ENCODE peak calls at places on chromosomes 7 and 10, in nine cellular contexts. V, U, I, E, Z, K, J, Q and B are unnamed samples. For H3K4me1, the result is how much of the 10 kb centered on the place peaks cover.

GRCh38 chr10:86068532-86069337 is 297.9 kb downstream of the GRID1 start:
- DNase-seq in J (no peak), I (no peak), Z (no peak), E (no peak), Q (peak), V (peak), K (no peak), U (peak), B (peak)

GRCh38 chr10:103967433-103968142 is 648 bp downstream of the SLK start:
- DNase-seq in U (no peak), I (no peak), E (peak), J (peak), Q (no peak), K (peak), Z (peak), V (no peak), B (no peak)

GRCh38 chr7:121994625-121995410 is 121.9 kb downstream of the PTPRZ1 start:
- DNase-seq in Q (no peak), K (peak), I (peak), V (peak), E (peak), Z (peak), U (peak), J (peak), B (no peak)

GRCh38 chr7:45627691-45628456 is 53.7 kb downstream of the ADCY1 start:
- DNase-seq in I (no peak), K (no peak), E (no peak), V (no peak), Z (no peak), J (no peak), U (no peak), Q (no peak), B (no peak)

GRCh38 chr7:83876593-83876992 is 227.7 kb upstream of the SEMA3E start:
- DNase-seq in I (no peak), U (no peak), E (no peak), Q (no peak), J (no peak), K (no peak), V (no peak), Z (no peak), B (no peak)

GRCh38 chr7:23357190-23358093 is 58.3 kb downstream of the MALSU1 start:
- DNase-seq in Z (peak), I (peak), U (no peak), K (peak), Q (no peak), J (no peak), V (peak), E (no peak), B (no peak)

GRCh38 chr7:107501593-107501992 is 31.7 kb downstream of the GPR22 start:
- DNase-seq in I (peak), U (no peak), Q (no peak), V (peak), K (peak), J (peak), E (peak), Z (peak), B (no peak)

GRCh38 chr10:131585761-131586160 is 274.2 kb upstream of the TCERG1L start:
- DNase-seq in K (no peak), V (no peak), Z (no peak), J (no peak), U (no peak), E (no peak), I (no peak), Q (no peak), B (peak)

GRCh38 chr7:120724448-120724847 is 133.5 kb downstream of the TSPAN12 start:
- DNase-seq in U (no peak), Z (no peak), J (no peak), E (no peak), Q (no peak), K (no peak), I (no peak), V (no peak), B (no peak)

GRCh38 chr7:157618091-157618726 is 281.4 kb downstream of the DNAJB6 start:
- DNase-seq in Q (no peak), E (no peak), U (no peak), Z (no peak), I (no peak), J (no peak), V (no peak), K (no peak), B (no peak)

GRCh38 chr7:94908204-94909022 is 1.0 kb downstream of the PPP1R9A start:
- DNase-seq in K (peak), I (peak), E (peak), Z (peak), V (no peak), J (peak), U (peak), Q (peak), B (no peak)

GRCh38 chr10:115654961-115655360 is 561.8 kb downstream of the ATRNL1 start:
- DNase-seq in Q (no peak), J (no peak), Z (no peak), I (no peak), U (no peak), K (no peak), V (no peak), E (no peak), B (no peak)

GRCh38 chr7:50657341-50657873 is 92.2 kb upstream of the DDC start:
- DNase-seq in Q (peak), J (no peak), K (peak), Z (no peak), E (peak), I (no peak), V (no peak), U (no peak), B (no peak)

GRCh38 chr7:110090113-110090820 is 1000.7 kb upstream of the LRRN3 start:
- DNase-seq in V (peak), U (no peak), Z (peak), J (no peak), E (no peak), K (peak), I (peak), Q (no peak), B (no peak)

GRCh38 chr10:17781856-17782255 is 27.3 kb upstream of the MRC1 start:
- DNase-seq in J (no peak), U (no peak), Q (no peak), V (no peak), I (no peak), Z (peak), E (no peak), K (no peak), B (no peak)

GRCh38 chr10:38127812-38128211 is 33.7 kb downstream of the ZNF37A start:
- DNase-seq in V (no peak), Q (no peak), E (no peak), U (no peak), Z (no peak), K (no peak), J (no peak), I (no peak), B (no peak)

GRCh38 chr7:30268666-30269065 is 15.7 kb upstream of the ZNRF2 start:
- DNase-seq in E (no peak), Z (no peak), J (no peak), V (no peak), Q (no peak), U (no peak), I (no peak), K (no peak), B (no peak)

GRCh38 chr7:1558181-1558811 is 2.3 kb upstream of the TMEM184A start:
- DNase-seq in I (no peak), Z (peak), E (no peak), Q (no peak), J (peak), K (peak), V (no peak), U (no peak), B (no peak)

GRCh38 chr10:43867667-43868361 is 219.1 kb upstream of the ZNF32 start:
- DNase-seq in Z (no peak), K (peak), J (no peak), E (no peak), Q (no peak), V (no peak), U (no peak), I (no peak), B (peak)

GRCh38 chr10:132849546-132850031 is 63.6 kb upstream of the NKX6-2 start:
- DNase-seq in K (no peak), Q (peak), J (no peak), V (no peak), Z (no peak), I (no peak), U (peak), E (no peak), B (no peak)

GRCh38 chr7:36011588-36011965 is 141.5 kb upstream of the EEPD1 start:
- DNase-seq in J (no peak), E (no peak), Z (peak), K (no peak), V (no peak), I (no peak), U (no peak), Q (no peak), B (peak)

GRCh38 chr10:117137031-117137910 is 799 bp downstream of the VAX1 start:
- DNase-seq in E (no peak), Z (peak), K (peak), Q (no peak), U (no peak), I (no peak), V (no peak), J (peak), B (peak)

DNA sequence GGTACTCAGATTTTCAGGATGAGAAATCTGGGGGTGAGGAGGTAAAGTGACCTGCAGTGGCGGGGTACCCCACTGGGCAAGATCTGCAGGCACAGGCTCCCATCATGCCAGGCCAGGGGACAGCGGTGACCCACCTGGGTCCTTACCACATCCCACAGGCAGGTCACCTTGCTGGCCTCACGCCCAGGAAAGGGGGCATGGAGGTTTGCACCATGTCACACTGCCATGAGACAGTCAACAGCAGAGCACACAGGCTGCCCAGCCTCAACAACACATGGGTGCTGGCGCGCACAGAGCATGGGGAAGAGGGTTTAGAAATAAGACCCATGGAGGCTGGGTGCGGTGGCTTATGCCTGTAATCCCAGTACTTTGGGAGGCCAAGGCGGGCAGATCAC is 914 bp downstream of the PKD1L1 start:
- DNase-seq in J (no peak), Z (no peak), E (no peak), U (no peak), V (no peak), Q (no peak), I (no peak), K (no peak), B (peak)
- H3K4me3 ChIP-seq in J (no peak), Z (no peak), E (no peak), U (no peak), V (no peak), Q (no peak), I (no peak), K (no peak), B (no peak)

DNA sequence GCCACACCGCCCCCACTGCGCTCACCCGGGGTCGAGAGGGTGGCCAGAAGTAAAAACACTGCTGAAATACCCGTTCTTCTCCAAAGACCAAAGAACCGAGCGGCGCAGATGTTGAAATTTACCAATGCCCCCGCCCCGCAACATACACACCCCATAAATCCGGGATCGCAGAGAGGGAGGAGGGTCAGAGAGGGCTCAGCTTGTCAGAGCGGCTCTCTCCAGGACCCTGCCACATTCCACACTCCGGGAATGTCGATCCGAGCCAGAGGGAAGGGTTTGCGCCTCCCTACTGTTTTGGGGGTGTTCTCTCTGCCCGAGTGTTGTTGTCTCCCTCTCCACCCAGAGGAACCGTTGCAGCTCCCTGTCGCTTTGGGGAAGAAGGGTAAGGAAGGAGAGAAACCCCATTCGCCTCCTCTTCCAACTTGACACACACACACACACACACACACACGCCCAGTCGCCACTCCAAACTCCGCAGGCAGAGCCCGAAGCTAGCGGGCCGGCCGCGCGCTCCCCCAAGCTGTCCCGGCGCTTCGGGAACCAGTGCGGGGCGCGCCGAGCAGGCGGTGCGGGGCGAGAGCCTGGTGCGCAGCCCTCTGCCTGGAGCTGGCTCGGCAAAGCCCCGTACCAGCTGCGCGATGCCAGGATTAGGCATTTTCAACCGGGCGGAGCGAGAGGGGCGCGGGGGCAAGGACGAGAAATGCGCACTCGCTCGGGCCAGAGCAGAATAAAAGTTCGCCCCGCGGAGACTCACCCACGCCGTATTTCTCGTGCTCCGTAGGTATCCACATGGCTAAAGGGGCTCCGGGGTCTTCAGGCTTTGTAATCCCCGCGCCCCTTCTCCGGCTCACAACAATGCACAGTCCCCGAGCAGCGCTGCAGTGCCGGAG is 606 bp downstream of the DOCK4 start:
- DNase-seq in U (peak), K (peak), Q (peak), V (peak), E (peak), Z (peak), J (peak), I (peak), B (peak)
- H3K4me1 ChIP-seq in U (under half), K (under half), Q (under half), V (under half), E (under half), Z (under half), J (under half), I (under half), B (under half)

DNA sequence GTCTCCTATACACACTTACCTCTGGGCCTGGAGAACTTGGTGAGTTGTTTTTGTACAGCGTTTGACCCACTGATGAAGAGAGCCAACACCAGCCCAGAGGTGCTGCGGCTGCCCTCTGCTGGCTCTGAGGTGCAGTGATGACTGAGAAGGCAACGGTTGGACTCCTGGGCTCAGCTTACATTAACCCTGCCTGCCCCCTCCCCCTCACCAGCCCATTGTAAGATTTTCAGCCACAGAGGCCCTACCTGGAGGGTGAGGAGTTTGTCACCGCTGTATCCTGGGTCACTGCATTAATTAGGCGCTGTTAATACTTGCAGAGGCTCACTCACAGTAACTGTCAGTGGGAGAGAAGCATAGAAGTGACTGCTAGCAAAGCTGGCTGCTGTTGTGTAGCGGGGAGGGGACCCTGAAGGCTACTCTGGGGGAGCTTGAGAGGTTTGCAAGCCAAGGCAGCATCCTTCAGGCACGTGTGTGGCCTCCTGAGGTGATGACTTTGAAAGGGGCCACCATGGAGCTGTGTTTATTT is 18.9 kb upstream of the ANKRD2 start:
- DNase-seq in I (no peak), V (no peak), Z (peak), K (peak), Q (peak), E (peak), J (peak), U (peak), B (no peak)
- TF ChIP-seq POLR2AphosphoS5 in I (no peak), V (no peak), Z (no peak), K (no peak), Q (no peak), E (no peak), J (no peak), U (no peak), B (no peak)

GRCh38 chr10:125419831-125420230 is 259.5 kb upstream of the CTBP2 start:
- DNase-seq in E (no peak), Q (no peak), Z (no peak), U (no peak), V (no peak), J (no peak), K (no peak), I (no peak), B (no peak)

GRCh38 chr10:125419146-125419545 is 258.8 kb upstream of the CTBP2 start:
- DNase-seq in U (no peak), Z (no peak), E (no peak), K (no peak), I (no peak), J (no peak), V (no peak), Q (no peak), B (no peak)

GRCh38 chr10:125417605-125418004 is 257.2 kb upstream of the CTBP2 start:
- DNase-seq in Q (no peak), Z (no peak), J (no peak), K (no peak), V (no peak), E (no peak), U (no peak), I (no peak), B (no peak)

GRCh38 chr10:125414998-125415397 is 254.6 kb upstream of the CTBP2 start:
- DNase-seq in V (no peak), K (peak), J (no peak), I (no peak), E (no peak), Q (no peak), U (no peak), Z (no peak), B (no peak)

DNA sequence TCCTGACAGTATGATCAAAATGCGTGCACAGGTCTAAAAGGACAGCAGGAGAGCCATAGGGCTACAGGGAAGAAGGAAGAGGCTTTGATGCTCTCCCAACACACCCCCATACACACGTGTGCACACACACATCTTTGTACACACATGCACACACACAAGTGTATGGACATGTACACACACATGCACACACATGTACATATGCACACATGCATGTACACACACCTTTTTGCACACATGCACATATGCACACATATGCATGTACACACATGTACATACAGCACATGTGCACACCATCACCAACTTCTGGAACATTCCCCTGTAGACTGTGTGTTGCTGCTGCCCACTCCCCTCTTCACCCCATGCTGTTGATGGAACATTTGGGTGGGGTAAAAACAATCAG is 255.6 kb upstream of the CTBP2 start:
- DNase-seq in Q (no peak), K (no peak), E (no peak), V (no peak), U (no peak), I (no peak), Z (no peak), J (no peak), B (no peak)
- H3K4me3 ChIP-seq in Q (no peak), K (no peak), E (no peak), V (no peak), U (no peak), I (no peak), Z (no peak), J (no peak), B (no peak)

GRCh38 chr10:46091834-46092522 is 45.9 kb upstream of the MSMB start:
- DNase-seq in Q (no peak), K (no peak), J (no peak), I (no peak), U (no peak), V (no peak), Z (no peak), E (no peak), B (peak)

GRCh38 chr10:46096426-46096825 is 50.4 kb upstream of the MSMB start:
- DNase-seq in J (no peak), K (no peak), V (no peak), Q (no peak), Z (no peak), U (no peak), E (no peak), I (no peak), B (peak)

GRCh38 chr10:46094931-46095755 is 49.1 kb upstream of the MSMB start:
- DNase-seq in Q (no peak), K (no peak), U (no peak), I (no peak), V (no peak), E (no peak), Z (no peak), J (peak), B (peak)

GRCh38 chr10:46092523-46093195 is 46.6 kb upstream of the MSMB start:
- DNase-seq in U (no peak), I (no peak), K (no peak), J (no peak), E (no peak), Z (no peak), V (no peak), Q (no peak), B (peak)

DNA sequence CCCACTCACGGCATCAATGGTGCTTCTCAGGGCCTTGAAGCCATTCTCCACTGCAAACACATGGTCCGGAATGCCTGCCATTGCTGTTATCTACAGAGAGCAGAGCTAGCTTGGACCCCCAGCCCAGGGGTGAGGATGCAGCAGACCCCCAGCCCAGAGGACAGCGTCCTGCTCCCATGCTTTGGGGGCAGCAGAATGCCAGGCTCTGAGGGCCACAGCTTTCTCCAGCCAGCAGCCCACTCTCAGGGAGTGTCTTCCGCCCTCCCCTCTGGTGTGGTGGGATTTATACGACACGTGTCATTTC is 48.1 kb upstream of the MSMB start:
- DNase-seq in Z (no peak), E (no peak), I (no peak), V (no peak), U (no peak), Q (no peak), K (no peak), J (no peak), B (peak)
- H3K4me1 ChIP-seq in Z (under half), E (under half), I (under half), V (under half), U (under half), Q (under half), K (under half), J (under half), B (under half)

DNA sequence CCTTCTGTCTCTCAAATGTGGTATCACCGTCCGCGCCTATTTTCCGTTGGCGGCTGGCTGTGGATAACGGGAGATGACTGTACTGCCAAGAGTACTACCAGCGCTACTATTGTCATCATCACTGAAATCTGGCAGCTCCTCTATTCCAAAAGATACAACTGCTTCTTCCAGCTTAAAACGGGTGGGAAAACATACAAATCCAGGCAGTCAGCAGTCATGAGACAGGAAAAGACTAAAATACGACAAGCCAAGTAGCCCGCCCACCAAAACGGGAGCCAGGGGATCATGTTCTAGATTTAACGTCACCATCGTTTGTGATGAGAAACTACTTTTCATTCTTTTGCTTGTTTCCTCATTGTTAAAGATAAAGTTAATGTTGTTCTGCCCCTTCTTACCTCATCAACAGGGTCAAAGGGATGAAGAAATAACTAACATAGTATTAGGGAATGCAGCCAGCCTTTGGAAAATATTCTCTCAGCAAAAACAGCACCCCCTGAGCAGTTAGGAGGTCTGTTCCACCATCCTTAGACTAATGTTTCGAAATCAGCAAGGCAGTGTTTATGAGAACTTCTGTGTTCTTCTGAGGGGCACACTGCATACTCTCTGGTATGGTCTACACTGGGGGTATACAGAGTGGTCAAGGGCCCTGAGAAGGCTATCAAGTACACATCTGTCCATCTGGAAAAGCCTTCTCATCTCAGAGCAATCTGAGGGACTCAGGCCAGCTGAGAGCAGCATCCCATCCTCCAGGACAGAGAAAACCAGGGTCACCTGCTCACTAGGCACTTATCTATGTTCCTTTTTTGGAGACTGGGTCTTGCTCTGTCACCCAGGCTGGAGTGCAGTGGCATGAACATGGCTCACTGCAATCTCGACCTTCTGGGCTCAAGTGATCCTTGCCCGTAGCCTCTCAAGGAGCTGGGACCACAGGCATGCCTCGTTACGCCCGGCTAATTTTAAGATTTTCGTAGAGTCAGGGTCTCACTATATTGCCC is 47.5 kb downstream of the GNA12 start:
- DNase-seq in E (peak), K (peak), U (no peak), V (no peak), Q (peak), I (no peak), J (no peak), Z (no peak), B (peak)
- TF ChIP-seq POLR2AphosphoS5 in E (peak), K (no peak), U (no peak), V (no peak), Q (peak), I (no peak), J (no peak), Z (no peak), B (no peak)